ENCODE peak calls at places on chromosomes 6 and 20, in seven cellular contexts. G is breast epithelium, O is A549, Y is left ventricle myocardium inferior, W is H9, X is fibroblast of lung, V is Calu3. A is an unnamed sample.

GRCh38 chr6:75065524-75065923 is 140.3 kb downstream of the COL12A1 start:
- DNase-seq in G (no peak), O (peak), Y (no peak), V (no peak), W (peak), X (peak), A (no peak)

GRCh38 chr6:17280552-17281090 is 540 bp upstream of the RBM24 start:
- DNase-seq in X (peak), O (peak), W (peak), V (no peak), Y (peak), G (no peak), A (no peak)

GRCh38 chr6:65558071-65558470 is 149.0 kb downstream of the EYS start:
- DNase-seq in O (no peak), G (no peak), Y (no peak), X (no peak), V (no peak), W (no peak), A (no peak)

GRCh38 chr6:120354452-120355098 is 979.7 kb downstream of the TBC1D32 start:
- DNase-seq in G (no peak), W (no peak), V (peak), O (no peak), X (peak), Y (no peak), A (no peak)

GRCh38 chr6:169529931-169530761 is 171.7 kb downstream of the WDR27 start:
- DNase-seq in V (peak), W (no peak), X (peak), O (peak), G (no peak), Y (no peak), A (no peak)

GRCh38 chr6:26224940-26225847 is 138.0 kb downstream of the HFE start:
- DNase-seq in V (no peak), G (no peak), O (no peak), X (peak), Y (no peak), W (peak), A (no peak)

GRCh38 chr6:14454467-14454763 is 336.8 kb downstream of the CD83 start:
- DNase-seq in G (peak), X (no peak), Y (no peak), W (no peak), V (no peak), O (no peak), A (no peak)

GRCh38 chr20:64112691-64113443 is 5.5 kb upstream of the NPBWR2 start:
- DNase-seq in G (peak), O (no peak), Y (peak), W (no peak), V (no peak), X (no peak), A (no peak)

GRCh38 chr6:7016238-7016637 is 91.5 kb upstream of the RREB1 start:
- DNase-seq in V (no peak), X (no peak), O (no peak), W (no peak), Y (no peak), G (no peak), A (no peak)

GRCh38 chr20:38645318-38645717 is 43.7 kb downstream of the ARHGAP40 start:
- DNase-seq in O (no peak), G (no peak), V (no peak), W (no peak), Y (no peak), X (no peak), A (peak)

GRCh38 chr6:149755300-149756260 is 6.0 kb downstream of the PCMT1 start:
- DNase-seq in X (no peak), W (no peak), Y (no peak), O (no peak), G (peak), V (no peak), A (no peak)

GRCh38 chr20:50607850-50608749 is 83.2 kb downstream of the RIPOR3 start:
- DNase-seq in Y (no peak), V (no peak), W (no peak), X (no peak), G (no peak), O (no peak), A (no peak)

GRCh38 chr6:69813508-69813907 is 16.7 kb upstream of the LMBRD1 start:
- DNase-seq in X (no peak), Y (no peak), W (no peak), O (no peak), G (no peak), V (no peak), A (no peak)

GRCh38 chr6:106039836-106040592 is 46.1 kb upstream of the PRDM1 start:
- DNase-seq in G (no peak), Y (no peak), W (no peak), X (peak), O (no peak), V (no peak), A (no peak)

GRCh38 chr6:26330835-26331808 is 33.9 kb upstream of the BTN3A2 start:
- DNase-seq in O (peak), G (no peak), V (peak), Y (no peak), X (peak), W (peak), A (no peak)

GRCh38 chr6:14059791-14060436 is 57.7 kb upstream of the CD83 start:
- DNase-seq in W (no peak), X (peak), Y (peak), O (peak), G (peak), V (peak), A (no peak)

GRCh38 chr6:149015877-149016525 is 269.2 kb downstream of the UST start:
- DNase-seq in V (no peak), O (no peak), G (no peak), W (no peak), X (peak), Y (no peak), A (no peak)

GRCh38 chr6:158770948-158771347 is 48.2 kb downstream of the EZR start:
- DNase-seq in V (no peak), G (no peak), O (no peak), X (peak), W (no peak), Y (peak), A (no peak)

GRCh38 chr6:148878683-148879082 is 131.9 kb downstream of the UST start:
- DNase-seq in W (no peak), X (no peak), Y (no peak), O (no peak), V (no peak), G (no peak), A (no peak)

GRCh38 chr6:115890238-115890637 is 170.5 kb downstream of the FRK start:
- DNase-seq in G (no peak), X (no peak), Y (no peak), O (no peak), V (no peak), W (no peak), A (no peak)

GRCh38 chr6:129672883-129673631 is 36.9 kb downstream of the ARHGAP18 start:
- DNase-seq in V (no peak), W (no peak), Y (no peak), G (no peak), X (peak), O (peak), A (no peak)

GRCh38 chr6:42443312-42444075 is 8.2 kb downstream of the TRERF1 start:
- DNase-seq in X (no peak), W (no peak), G (no peak), Y (no peak), V (no peak), O (no peak), A (no peak)

GRCh38 chr6:166751051-166751595 is 124.1 kb upstream of the RPS6KA2 start:
- DNase-seq in Y (no peak), W (peak), V (no peak), G (no peak), X (peak), O (no peak), A (peak)

GRCh38 chr6:45548657-45549515 is 171.2 kb upstream of the SUPT3H start:
- DNase-seq in Y (no peak), V (no peak), W (no peak), X (no peak), O (no peak), G (no peak), A (peak)

GRCh38 chr6:25172819-25173218 is 106.4 kb upstream of the CARMIL1 start:
- DNase-seq in Y (no peak), O (peak), X (peak), V (peak), W (no peak), G (no peak), A (no peak)

GRCh38 chr20:47336013-47336754 is 20.3 kb downstream of the ZMYND8 start:
- DNase-seq in Y (peak), X (peak), O (no peak), G (no peak), V (no peak), W (no peak), A (no peak)

GRCh38 chr6:7264686-7265384 is 48.2 kb downstream of the SSR1 start:
- DNase-seq in W (no peak), X (no peak), Y (no peak), O (no peak), V (no peak), G (no peak), A (no peak)

GRCh38 chr6:128455959-128456358 is 64.4 kb downstream of the PTPRK start:
- DNase-seq in O (no peak), Y (no peak), X (peak), G (no peak), W (no peak), V (no peak), A (no peak)

GRCh38 chr20:37075932-37076685 is 19.7 kb downstream of the RBL1 start:
- DNase-seq in W (no peak), O (no peak), G (no peak), V (no peak), X (peak), Y (no peak), A (no peak)

GRCh38 chr6:142537612-142538478 is 236.0 kb downstream of the ADGRG6 start:
- DNase-seq in W (peak), G (no peak), X (no peak), O (peak), V (no peak), Y (no peak), A (no peak)
- TF ChIP-seq CTCF in W (peak), G (no peak), X (peak), O (peak), V (no peak), Y (peak), A (no peak)

DNA sequence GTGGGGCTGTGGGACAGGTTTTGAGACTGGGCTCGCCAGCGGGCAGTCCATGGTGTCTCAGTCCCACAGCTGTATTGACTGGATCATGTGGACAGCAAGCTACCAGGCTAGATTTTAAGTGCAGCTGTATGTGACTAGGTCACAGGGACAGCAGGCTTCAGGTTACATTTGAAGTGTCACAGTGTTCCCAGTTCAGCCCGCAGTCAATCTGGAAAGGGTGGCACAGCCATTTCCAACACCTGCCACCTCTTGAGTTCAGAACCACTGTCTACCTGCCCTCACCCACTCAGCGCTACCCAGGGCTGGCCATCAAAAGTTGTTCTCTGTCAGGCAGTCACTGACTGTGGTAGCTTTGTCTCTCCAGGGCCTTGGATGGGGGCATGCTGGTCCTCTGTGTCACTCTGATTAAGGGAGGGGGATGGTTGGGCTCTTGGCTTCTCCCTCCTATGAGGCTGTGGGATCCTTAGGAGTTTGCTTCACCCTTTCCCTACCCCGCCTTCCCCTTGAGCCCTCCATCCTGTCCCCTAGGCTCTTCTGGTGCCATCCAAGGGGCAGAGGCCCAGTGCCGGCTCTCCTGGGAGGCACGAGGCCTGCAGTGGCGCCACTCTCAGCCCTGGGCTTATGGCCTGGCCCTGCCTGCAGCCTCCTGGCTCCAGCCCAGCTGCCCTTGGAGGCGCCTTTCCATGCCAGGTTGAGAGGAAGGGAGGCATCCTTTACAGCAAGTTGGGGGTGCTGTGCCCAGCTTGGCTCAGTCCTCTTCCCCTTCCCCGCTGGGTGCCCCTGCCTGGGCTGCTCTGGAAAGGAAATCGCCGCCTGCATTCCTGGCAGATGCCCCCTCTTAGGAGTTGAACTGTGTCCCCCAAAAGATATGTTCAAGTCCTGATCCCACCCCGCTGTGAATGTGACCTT is 44.9 kb downstream of the PNLDC1 start:
- DNase-seq in V (no peak), Y (no peak), O (no peak), W (no peak), X (no peak), G (no peak), A (no peak)
- TF ChIP-seq CTCF in V (no peak), Y (no peak), O (no peak), W (no peak), X (no peak), G (no peak), A (no peak)

GRCh38 chr20:18304618-18305017 is 16.3 kb downstream of the ZNF133 start:
- DNase-seq in G (no peak), V (no peak), W (no peak), Y (no peak), X (no peak), O (no peak), A (no peak)
- TF ChIP-seq CTCF in G (no peak), V (no peak), W (peak), Y (no peak), X (no peak), O (no peak), A (no peak)

GRCh38 chr6:32148722-32149576 is 2.8 kb downstream of the PRRT1 start:
- DNase-seq in W (peak), X (peak), Y (no peak), G (no peak), O (no peak), V (no peak), A (peak)
- TF ChIP-seq CTCF in W (no peak), X (no peak), Y (no peak), G (no peak), O (no peak), V (peak), A (no peak)

GRCh38 chr20:14948416-14948815 is 611.0 kb upstream of the FLRT3 start:
- DNase-seq in X (no peak), V (no peak), G (no peak), W (no peak), Y (no peak), O (peak), A (no peak)
- TF ChIP-seq CTCF in X (no peak), V (no peak), G (no peak), W (peak), Y (no peak), O (no peak), A (no peak)

GRCh38 chr6:38773338-38773737 is 58.2 kb downstream of the DNAH8 start:
- DNase-seq in G (no peak), X (no peak), V (peak), Y (no peak), W (peak), O (peak), A (no peak)
- TF ChIP-seq CTCF in G (no peak), X (no peak), V (peak), Y (peak), W (peak), O (no peak), A (no peak)

GRCh38 chr20:23526850-23527249 is 35.9 kb downstream of the CST8 start:
- DNase-seq in X (no peak), V (no peak), Y (no peak), G (no peak), W (no peak), O (no peak), A (no peak)
- TF ChIP-seq CTCF in X (no peak), V (no peak), Y (no peak), G (no peak), W (peak), O (no peak), A (no peak)

DNA sequence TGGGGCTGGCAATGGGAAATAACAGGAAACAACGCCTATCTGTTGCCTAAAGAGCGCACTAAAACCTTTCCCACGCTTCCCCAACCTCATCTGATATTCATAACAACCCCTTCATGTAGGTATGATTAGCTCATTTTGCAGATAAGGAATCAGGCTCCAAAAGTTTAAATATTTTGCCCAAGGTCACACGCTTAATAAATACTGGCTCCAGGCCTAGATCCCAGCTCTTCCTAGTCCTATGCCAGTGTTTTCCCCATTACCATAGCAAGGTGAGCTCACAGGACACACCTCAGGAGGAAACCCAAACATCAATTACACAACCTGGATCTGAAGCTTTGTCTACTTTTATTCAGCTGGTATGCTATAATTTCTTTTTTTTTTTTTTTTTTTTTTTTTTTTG is 19.6 kb downstream of the MBOAT1 start:
- DNase-seq in V (no peak), G (no peak), X (no peak), W (no peak), O (no peak), Y (no peak), A (no peak)
- TF ChIP-seq CTCF in V (no peak), G (no peak), X (no peak), W (no peak), O (no peak), Y (no peak), A (no peak)